ENCODE peak calls at places on chromosomes 4 and X, in five cellular contexts. S, T, M, Z and Q are unnamed samples. For H3K27me3 and H3K36me3, the result is how much of the 10 kb centered on the place peaks cover.

GRCh38 chr4:2771264-2771663 is 15.1 kb upstream of the TNIP2 start:
- DNase-seq in S (no peak), T (no peak), M (no peak), Z (no peak), Q (no peak)

GRCh38 chr4:8346838-8347605 is 77.5 kb downstream of the HTRA3 start:
- DNase-seq in T (no peak), S (no peak), Z (no peak), M (no peak), Q (peak)

GRCh38 chrX:125005863-125006262 is 313.8 kb upstream of the TEX13C start:
- DNase-seq in M (no peak), S (no peak), T (no peak), Z (no peak), Q (no peak)

GRCh38 chr4:86233681-86234080 is 126.2 kb downstream of the MAPK10 start:
- DNase-seq in S (no peak), M (peak), Z (no peak), T (no peak), Q (no peak)

GRCh38 chr4:76984788-76985211 is 35.2 kb downstream of the SEPTIN11 start:
- DNase-seq in S (peak), Z (peak), T (peak), M (peak), Q (no peak)

GRCh38 chr4:151486166-151486565 is 77.2 kb downstream of the FHIP1A start:
- DNase-seq in S (no peak), Z (no peak), M (peak), T (no peak), Q (no peak)

GRCh38 chr4:168564024-168564423 is 67.2 kb downstream of the PALLD start:
- DNase-seq in Z (no peak), M (no peak), T (no peak), S (no peak), Q (no peak)

GRCh38 chrX:4547218-4547836 is 833.9 kb upstream of the PRKX start:
- DNase-seq in Z (peak), T (peak), M (peak), S (peak), Q (peak)

GRCh38 chr4:151246742-151247141 is 30.2 kb upstream of the PRSS48 start:
- DNase-seq in Z (no peak), S (no peak), T (no peak), M (no peak), Q (no peak)

GRCh38 chr4:182307746-182308145 is 64.5 kb downstream of the TENM3 start:
- DNase-seq in M (peak), T (no peak), S (no peak), Z (peak), Q (no peak)

GRCh38 chr4:72352746-72353145 is 216.3 kb downstream of the ADAMTS3 start:
- DNase-seq in S (no peak), M (no peak), Z (no peak), T (no peak), Q (no peak)

GRCh38 chrX:21225643-21226042 is 148.6 kb upstream of the CNKSR2 start:
- DNase-seq in T (no peak), S (no peak), Z (no peak), M (no peak), Q (no peak)

GRCh38 chrX:123610915-123611314 is 121.9 kb downstream of the THOC2 start:
- DNase-seq in S (no peak), T (no peak), M (no peak), Z (no peak), Q (no peak)

GRCh38 chr4:123640271-123640670 is 243.7 kb downstream of the SPRY1 start:
- DNase-seq in T (no peak), M (peak), S (no peak), Z (no peak), Q (no peak)

GRCh38 chrX:154074199-154074598 is 23.3 kb downstream of the MECP2 start:
- DNase-seq in Z (no peak), S (no peak), T (no peak), M (peak), Q (peak)

GRCh38 chr4:173522160-173522873 is 7.7 kb downstream of the HAND2 start:
- DNase-seq in S (peak), Z (peak), M (peak), T (peak), Q (peak)

GRCh38 chr4:159229164-159229563 is 126.3 kb downstream of the RAPGEF2 start:
- DNase-seq in M (peak), T (no peak), Z (peak), S (no peak), Q (no peak)

GRCh38 chr4:22322996-22323395 is 192.9 kb downstream of the ADGRA3 start:
- DNase-seq in T (no peak), M (no peak), Z (no peak), S (no peak), Q (no peak)

DNA sequence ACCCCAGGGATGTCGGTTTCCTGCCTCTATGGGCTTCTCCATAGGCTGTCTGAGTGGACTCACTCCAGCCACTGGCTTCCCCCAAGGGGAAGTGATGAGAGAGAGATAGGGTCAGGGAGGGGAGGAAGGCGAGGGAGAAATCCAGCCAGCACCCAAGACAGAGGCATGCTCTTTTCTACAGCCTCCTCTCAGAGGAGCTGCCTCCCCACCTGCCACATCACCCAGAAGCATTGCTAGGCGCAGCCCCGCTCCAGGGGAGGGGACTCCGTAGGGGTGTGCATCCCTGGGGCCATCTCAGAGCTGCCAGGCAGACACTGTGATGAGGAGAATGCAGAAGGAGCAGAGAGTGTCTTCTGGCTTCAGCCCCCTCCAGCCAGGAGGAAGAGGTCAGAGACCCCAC is 109.5 kb upstream of the NKX1-1 start:
- DNase-seq in S (no peak), M (no peak), Z (no peak), T (peak), Q (no peak)
- H3K27me3 ChIP-seq in S (under half), M (under half), Z (under half), T (under half), Q (under half)

GRCh38 chr4:16310606-16311005 is 84.3 kb upstream of the TAPT1 start:
- DNase-seq in T (no peak), Z (no peak), M (no peak), S (no peak), Q (no peak)
- H3K4me3 ChIP-seq in T (no peak), Z (no peak), M (no peak), S (no peak), Q (no peak)

DNA sequence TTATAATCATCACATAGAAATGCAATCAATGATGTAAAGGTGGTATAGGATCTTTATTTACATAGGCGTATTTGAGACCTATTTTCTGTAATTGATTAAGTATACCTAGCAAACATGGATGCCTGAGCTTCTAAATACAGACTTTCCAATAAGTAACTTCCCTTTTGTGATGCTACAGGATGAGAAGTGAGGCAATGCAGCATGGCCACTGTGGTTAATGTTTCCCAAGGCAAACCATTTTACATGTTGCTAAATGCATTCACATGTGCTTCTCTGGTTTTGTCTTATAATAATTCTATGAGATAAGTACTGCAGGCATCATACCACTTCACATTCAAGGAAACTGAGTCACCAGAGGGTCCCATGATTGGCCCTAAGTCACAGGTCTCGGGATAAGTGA is 35.7 kb upstream of the NKX3-2 start:
- DNase-seq in S (no peak), Z (no peak), M (no peak), T (no peak), Q (no peak)
- H3K36me3 ChIP-seq in S (under half), Z (under half), M (half or more), T (under half), Q (under half)

DNA sequence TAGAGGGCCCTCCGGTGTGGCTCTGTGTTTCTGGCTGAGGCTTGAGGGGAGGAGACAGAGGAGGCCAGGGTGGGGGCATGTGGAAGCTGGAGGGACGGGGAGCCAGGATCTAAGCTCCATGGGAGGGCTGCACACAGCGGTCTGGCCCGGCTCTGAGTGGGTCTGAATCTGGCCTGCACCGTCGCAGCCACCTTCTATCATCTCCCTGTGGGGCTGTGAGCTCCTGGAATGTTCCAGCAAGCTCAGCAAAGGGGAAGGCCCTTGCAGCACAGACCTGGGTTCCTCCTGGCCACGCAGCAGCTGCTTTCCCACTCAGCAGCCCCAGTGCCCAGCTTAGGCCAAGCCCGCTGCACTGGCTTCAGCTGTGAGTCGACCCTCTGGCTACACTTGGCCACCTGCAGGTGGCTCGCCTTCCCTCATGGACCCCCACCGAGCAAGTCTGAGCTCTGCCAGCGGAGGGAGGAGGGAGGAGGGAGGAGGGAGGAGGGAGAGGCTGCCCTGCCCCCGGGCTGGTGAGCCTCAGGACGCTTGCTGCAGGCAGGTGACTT is 5.3 kb downstream of the NKX1-1 start:
- DNase-seq in M (no peak), T (peak), S (no peak), Z (no peak), Q (no peak)
- H3K27me3 ChIP-seq in M (half or more), T (under half), S (under half), Z (under half), Q (under half)

GRCh38 chr4:56655209-56655626 is 25.9 kb downstream of the HOPX start:
- DNase-seq in S (peak), M (peak), Z (peak), T (no peak), Q (peak)
- H3K4me3 ChIP-seq in S (peak), M (peak), Z (peak), T (peak), Q (peak)

GRCh38 chr4:41258783-41259182 is 2.1 kb downstream of the UCHL1 start:
- DNase-seq in M (peak), Z (peak), T (no peak), S (peak), Q (peak)

GRCh38 chr4:41260315-41260714 is 3.6 kb downstream of the UCHL1 start:
- DNase-seq in M (no peak), T (no peak), S (no peak), Z (no peak), Q (no peak)

GRCh38 chr4:41257901-41258300 is 1.2 kb downstream of the UCHL1 start:
- DNase-seq in Z (no peak), T (no peak), S (no peak), M (no peak), Q (peak)

GRCh38 chr4:41264212-41264611 is 7.5 kb downstream of the UCHL1 start:
- DNase-seq in T (no peak), M (no peak), S (no peak), Z (no peak), Q (no peak)

GRCh38 chr4:41262198-41262597 is 5.5 kb downstream of the UCHL1 start:
- DNase-seq in T (no peak), S (no peak), M (no peak), Z (no peak), Q (no peak)
- H3K36me3 ChIP-seq in T (under half), S (under half), M (under half), Z (under half), Q (half or more)